ENCODE peak calls at places on chromosomes 3 and 15, in nine cellular contexts. Q, V, B, X, A, L, I, K and D are unnamed samples.

GRCh38 chr3:43796041-43796596 is 105.4 kb downstream of the ABHD5 start:
- DNase-seq in V (no peak), I (no peak), A (no peak), K (no peak), Q (no peak), L (no peak), X (peak), B (no peak), D (no peak)

GRCh38 chr15:67550522-67550921 is 8.0 kb downstream of the MAP2K5 start:
- DNase-seq in B (no peak), V (peak), X (no peak), L (no peak), A (no peak), I (no peak), K (no peak), Q (peak), D (no peak)

GRCh38 chr3:8095724-8096123 is 405.9 kb upstream of the LMCD1 start:
- DNase-seq in I (no peak), V (no peak), K (no peak), B (no peak), A (peak), X (no peak), Q (no peak), L (no peak), D (no peak)

GRCh38 chr3:184414418-184415228 is 34.8 kb downstream of the CHRD start:
- DNase-seq in A (no peak), K (no peak), Q (no peak), I (no peak), X (no peak), V (no peak), L (no peak), B (no peak), D (no peak)

GRCh38 chr3:157128771-157129671 is 30.9 kb downstream of the CCNL1 start:
- DNase-seq in X (peak), K (no peak), L (no peak), A (peak), B (no peak), Q (peak), I (no peak), V (peak), D (no peak)

GRCh38 chr3:183260167-183260904 is 7.3 kb downstream of the B3GNT5 start:
- DNase-seq in Q (peak), B (no peak), L (no peak), X (no peak), I (no peak), V (peak), K (no peak), A (no peak), D (no peak)

GRCh38 chr15:67303490-67304363 is 49.1 kb downstream of the IQCH start:
- DNase-seq in L (no peak), X (peak), K (peak), A (peak), V (peak), I (no peak), B (no peak), Q (peak), D (no peak)

GRCh38 chr15:92020765-92021164 is 167.3 kb downstream of the SLCO3A1 start:
- DNase-seq in V (peak), B (no peak), K (no peak), L (no peak), A (no peak), X (no peak), I (no peak), Q (peak), D (no peak)

GRCh38 chr3:64677961-64678716 is 9.7 kb downstream of the ADAMTS9 start:
- DNase-seq in I (no peak), K (no peak), V (no peak), X (no peak), A (no peak), Q (no peak), L (no peak), B (no peak), D (no peak)

GRCh38 chr3:76367281-76367680 is 581.9 kb upstream of the ZNF717 start:
- DNase-seq in I (no peak), X (no peak), B (no peak), A (no peak), Q (no peak), K (no peak), L (no peak), V (no peak), D (no peak)

GRCh38 chr15:42153874-42154575 is 2.4 kb downstream of the PLA2G4F start:
- DNase-seq in X (no peak), V (no peak), Q (no peak), B (no peak), A (no peak), I (no peak), K (no peak), L (no peak), D (no peak)

GRCh38 chr3:13234664-13235063 is 161.4 kb upstream of the IQSEC1 start:
- DNase-seq in A (no peak), Q (no peak), X (no peak), K (no peak), V (no peak), I (no peak), B (no peak), L (no peak), D (no peak)

GRCh38 chr3:146326875-146327543 is 76.1 kb upstream of the PLSCR4 start:
- DNase-seq in K (peak), I (no peak), Q (peak), V (peak), L (no peak), X (peak), B (no peak), A (peak), D (no peak)
- TF ChIP-seq CTCF in K (peak), I (peak), Q (peak), V (peak), L (no peak), X (peak), B (no peak), A (peak), D (peak)

GRCh38 chr15:78508272-78508671 is 895 bp downstream of the HYKK start:
- DNase-seq in A (peak), I (no peak), X (no peak), L (no peak), V (no peak), Q (no peak), K (no peak), B (no peak), D (no peak)

GRCh38 chr15:78502641-78503040 is 4.7 kb upstream of the HYKK start:
- DNase-seq in L (no peak), K (no peak), B (no peak), X (no peak), Q (no peak), A (no peak), I (no peak), V (no peak), D (no peak)

GRCh38 chr15:78509726-78510312 is 2.4 kb downstream of the HYKK start:
- DNase-seq in Q (no peak), I (no peak), L (no peak), A (no peak), X (no peak), V (no peak), B (no peak), K (no peak), D (no peak)

GRCh38 chr15:78507831-78508160 is 419 bp downstream of the HYKK start:
- DNase-seq in K (no peak), B (no peak), A (no peak), V (no peak), Q (no peak), L (no peak), X (no peak), I (no peak), D (no peak)

DNA sequence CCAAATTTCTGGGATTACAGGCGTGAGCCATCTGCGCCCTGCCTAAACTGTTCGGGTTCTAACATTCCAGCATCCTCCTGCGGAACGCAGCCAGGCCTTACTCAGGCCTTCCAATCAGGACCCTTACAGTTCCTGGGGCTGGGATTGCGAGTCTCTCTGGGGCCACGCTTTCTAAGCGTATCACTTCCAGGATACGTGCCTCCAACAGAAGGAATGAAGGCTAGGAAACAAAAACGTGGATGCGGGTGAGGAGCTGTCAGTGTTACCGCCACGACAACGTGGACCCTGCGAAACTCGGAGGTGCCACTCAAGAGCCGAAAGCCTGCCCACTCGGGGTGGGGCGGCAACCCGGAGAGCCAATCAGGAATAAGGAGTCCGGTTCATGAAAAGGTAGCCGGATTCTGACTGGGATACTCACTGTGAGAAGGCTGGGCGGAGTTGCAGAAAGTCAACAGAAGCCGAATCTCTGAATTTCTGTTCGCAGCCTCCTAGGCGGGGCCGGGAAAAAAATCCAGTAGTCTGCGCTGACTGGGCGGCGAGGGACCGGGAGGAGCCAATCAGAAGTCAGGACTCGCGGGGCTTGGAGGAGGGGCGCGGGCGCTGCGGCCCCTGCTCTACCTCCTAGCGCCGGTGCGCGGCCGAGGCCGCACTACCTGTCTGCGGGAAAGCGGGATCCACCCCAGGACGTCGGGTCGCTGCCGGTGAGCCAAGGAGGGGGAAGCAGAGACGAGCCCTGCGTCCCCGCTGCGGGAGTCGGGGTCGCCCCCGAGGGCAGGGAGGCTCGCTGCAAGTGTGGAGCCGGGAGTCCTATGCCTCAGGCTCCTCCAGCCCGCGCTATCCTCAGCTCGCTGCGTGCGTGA is at the start of gene HYKK:
- DNase-seq in Q (peak), I (peak), X (peak), V (peak), K (peak), B (peak), A (peak), L (peak), D (peak)
- TF ChIP-seq CTCF in Q (peak), I (no peak), X (no peak), V (no peak), K (no peak), B (no peak), A (peak), L (no peak), D (peak)

DNA sequence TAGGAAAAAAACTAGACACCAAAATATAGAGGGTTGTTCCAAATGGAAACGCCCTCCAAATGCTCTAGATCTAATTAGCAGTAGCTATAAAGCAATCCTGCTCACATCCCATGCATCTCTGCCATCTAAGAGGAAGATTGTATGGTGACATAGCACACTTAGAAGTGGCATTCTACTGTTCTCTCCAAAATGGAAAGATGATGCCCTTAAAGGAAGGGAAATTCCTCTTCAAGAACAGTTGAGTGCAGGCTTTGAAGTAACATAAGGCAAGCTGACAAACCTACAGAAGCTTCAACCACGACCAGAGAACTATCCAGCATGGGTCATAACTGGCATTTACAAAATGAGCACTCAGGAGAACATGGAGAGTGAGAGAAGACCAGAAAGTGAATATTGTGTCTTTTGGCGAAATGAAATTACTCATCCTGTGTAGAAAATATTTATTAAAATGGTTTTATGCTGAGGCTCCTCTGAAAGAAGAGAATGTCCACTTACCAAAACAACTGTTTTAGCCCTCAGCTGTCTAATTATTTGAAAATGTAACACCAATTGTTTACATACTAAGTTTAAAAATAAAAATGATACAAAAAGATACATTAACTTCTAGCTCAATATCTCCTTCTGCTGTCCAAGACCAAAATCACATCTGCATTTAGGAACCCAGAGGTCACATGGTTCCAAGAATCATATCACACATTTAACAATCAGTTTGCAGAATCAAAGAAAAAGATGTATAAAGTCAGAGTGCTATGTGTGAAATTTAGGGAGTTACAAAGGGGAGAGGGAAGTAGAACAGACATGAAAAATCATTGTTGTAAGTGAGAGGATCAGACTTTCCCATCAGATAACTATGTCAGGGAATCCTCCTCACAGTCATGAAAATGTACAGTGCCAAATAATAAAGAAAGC is 216.9 kb downstream of the ATP8B4 start:
- DNase-seq in L (no peak), I (no peak), Q (peak), X (peak), V (peak), K (no peak), A (no peak), B (no peak), D (no peak)
- TF ChIP-seq CTCF in L (no peak), I (peak), Q (peak), X (peak), V (peak), K (peak), A (no peak), B (no peak), D (no peak)

DNA sequence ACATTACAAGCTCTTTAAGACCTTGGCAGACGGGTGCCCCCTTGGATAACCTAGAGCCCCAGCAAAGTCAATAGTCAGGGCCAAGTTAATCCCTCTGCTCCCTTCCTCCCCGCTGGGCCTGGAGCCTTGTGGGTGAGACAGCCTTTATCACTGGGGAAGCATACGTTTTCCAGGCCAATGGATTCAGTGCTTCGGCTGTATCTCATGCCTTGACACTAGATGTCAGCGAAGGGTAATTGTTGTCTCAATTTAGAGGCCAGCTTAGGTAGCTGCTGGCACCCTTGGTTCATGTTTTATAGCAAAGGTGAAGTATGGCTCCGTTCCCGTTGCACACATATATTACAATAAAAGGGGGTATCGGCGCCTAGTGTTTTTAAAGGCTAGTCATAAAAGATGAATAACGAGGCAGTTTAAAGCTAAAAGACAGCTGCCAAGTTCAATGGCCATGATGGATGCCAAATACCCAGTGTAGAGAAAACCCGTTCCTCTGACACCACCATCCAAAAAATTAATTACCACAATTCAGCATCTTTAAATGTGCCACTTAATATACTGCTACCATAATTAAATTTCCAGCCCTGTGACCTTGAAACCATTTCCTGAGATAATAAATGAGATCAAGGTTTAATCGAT is 52.3 kb upstream of the BNIP2 start:
- DNase-seq in K (no peak), L (no peak), Q (peak), V (peak), X (peak), I (peak), B (no peak), A (peak), D (no peak)
- TF ChIP-seq CTCF in K (no peak), L (no peak), Q (peak), V (no peak), X (peak), I (peak), B (no peak), A (peak), D (peak)